ENCODE peak calls at places on chromosomes 1 and 21, in ten cellular contexts. X, O, N, S, K, Q, M, Z, I and Y are unnamed samples.

GRCh38 chr1:230067441-230067870 is 418 bp downstream of the GALNT2 start:
- DNase-seq in X (no peak), O (peak), N (peak), S (peak), K (peak), Q (no peak), M (no peak), Z (no peak), I (peak), Y (peak)

GRCh38 chr1:98203461-98203860 is 282.6 kb upstream of the DPYD start:
- DNase-seq in X (no peak), O (no peak), N (no peak), S (no peak), K (no peak), Q (no peak), M (no peak), Z (no peak), I (no peak), Y (no peak)

GRCh38 chr1:178927003-178927402 is 56.1 kb upstream of the ANGPTL1 start:
- DNase-seq in X (no peak), O (no peak), N (no peak), S (no peak), K (no peak), Q (no peak), M (no peak), Z (no peak), I (no peak), Y (no peak)

GRCh38 chr1:12191242-12192032 is 24.6 kb downstream of the TNFRSF1B start:
- DNase-seq in X (no peak), O (no peak), N (no peak), S (no peak), K (no peak), Q (no peak), M (no peak), Z (no peak), I (no peak), Y (no peak)

GRCh38 chr1:206890125-206890637 is 7.1 kb upstream of the IL24 start:
- DNase-seq in X (no peak), O (peak), N (no peak), S (no peak), K (no peak), Q (peak), M (no peak), Z (no peak), I (no peak), Y (no peak)

GRCh38 chr1:210647406-210648333 is 319.0 kb downstream of the HHAT start:
- DNase-seq in X (peak), O (no peak), N (peak), S (no peak), K (no peak), Q (no peak), M (no peak), Z (peak), I (no peak), Y (no peak)

GRCh38 chr1:15139654-15140350 is 13.7 kb upstream of the TMEM51 start:
- DNase-seq in X (no peak), O (peak), N (no peak), S (peak), K (no peak), Q (peak), M (no peak), Z (peak), I (no peak), Y (no peak)

GRCh38 chr21:45128613-45129226 is 54.3 kb downstream of the ADARB1 start:
- DNase-seq in X (peak), O (peak), N (peak), S (peak), K (peak), Q (peak), M (peak), Z (peak), I (peak), Y (peak)

GRCh38 chr1:53575141-53575947 is 116.1 kb downstream of the DMRTB1 start:
- DNase-seq in X (no peak), O (no peak), N (no peak), S (no peak), K (no peak), Q (no peak), M (no peak), Z (no peak), I (no peak), Y (no peak)

GRCh38 chr1:2828586-2829250 is 27.2 kb upstream of the TTC34 start:
- DNase-seq in X (no peak), O (no peak), N (no peak), S (no peak), K (no peak), Q (no peak), M (no peak), Z (no peak), I (no peak), Y (no peak)

GRCh38 chr1:157233131-157233530 is 94.9 kb upstream of the ETV3 start:
- DNase-seq in X (no peak), O (no peak), N (no peak), S (no peak), K (no peak), Q (no peak), M (no peak), Z (no peak), I (no peak), Y (no peak)

GRCh38 chr1:65178235-65178634 is 30.2 kb downstream of the AK4 start:
- DNase-seq in X (no peak), O (no peak), N (no peak), S (no peak), K (no peak), Q (no peak), M (no peak), Z (no peak), I (no peak), Y (no peak)

GRCh38 chr1:87331319-87332269 is 2.9 kb downstream of the LMO4 start:
- DNase-seq in X (peak), O (peak), N (peak), S (peak), K (peak), Q (peak), M (peak), Z (peak), I (peak), Y (peak)

GRCh38 chr1:46281021-46281420 is 22.4 kb downstream of the LRRC41 start:
- DNase-seq in X (no peak), O (no peak), N (no peak), S (no peak), K (no peak), Q (no peak), M (no peak), Z (no peak), I (no peak), Y (no peak)

GRCh38 chr1:17538428-17539130 is 919 bp upstream of the ARHGEF10L start:
- DNase-seq in X (no peak), O (peak), N (no peak), S (peak), K (no peak), Q (no peak), M (no peak), Z (peak), I (peak), Y (peak)

GRCh38 chr1:46001087-46001785 is 131.2 kb downstream of the PIK3R3 start:
- DNase-seq in X (no peak), O (no peak), N (no peak), S (no peak), K (no peak), Q (peak), M (no peak), Z (no peak), I (no peak), Y (no peak)

GRCh38 chr1:201906336-201906735 is 17.6 kb downstream of the SHISA4 start:
- DNase-seq in X (no peak), O (no peak), N (no peak), S (no peak), K (no peak), Q (no peak), M (no peak), Z (peak), I (no peak), Y (no peak)

GRCh38 chr1:7572654-7573152 is 198.4 kb upstream of the VAMP3 start:
- DNase-seq in X (no peak), O (no peak), N (no peak), S (peak), K (no peak), Q (peak), M (no peak), Z (peak), I (no peak), Y (no peak)

GRCh38 chr1:203526572-203526971 is 32.6 kb downstream of the OPTC start:
- DNase-seq in X (no peak), O (no peak), N (no peak), S (no peak), K (no peak), Q (peak), M (no peak), Z (no peak), I (no peak), Y (no peak)

GRCh38 chr21:42557420-42557819 is 43.8 kb downstream of the SLC37A1 start:
- DNase-seq in X (no peak), O (no peak), N (no peak), S (no peak), K (no peak), Q (no peak), M (no peak), Z (no peak), I (no peak), Y (no peak)

GRCh38 chr1:215830221-215830620 is 263.1 kb downstream of the KCTD3 start:
- DNase-seq in X (no peak), O (no peak), N (no peak), S (no peak), K (no peak), Q (no peak), M (no peak), Z (no peak), I (no peak), Y (no peak)

GRCh38 chr1:204254031-204254661 is 40.4 kb upstream of the GOLT1A start:
- DNase-seq in X (no peak), O (no peak), N (peak), S (no peak), K (no peak), Q (peak), M (no peak), Z (no peak), I (peak), Y (no peak)

GRCh38 chr1:15028117-15028516 is 125.4 kb upstream of the TMEM51 start:
- DNase-seq in X (no peak), O (no peak), N (peak), S (peak), K (no peak), Q (peak), M (no peak), Z (no peak), I (peak), Y (peak)

GRCh38 chr1:60394436-60394835 is 320.9 kb upstream of the C1orf87 start:
- DNase-seq in X (no peak), O (no peak), N (no peak), S (no peak), K (peak), Q (no peak), M (no peak), Z (no peak), I (no peak), Y (no peak)

GRCh38 chr1:58585166-58585565 is 8.1 kb upstream of the TACSTD2 start:
- DNase-seq in X (no peak), O (no peak), N (no peak), S (no peak), K (no peak), Q (peak), M (no peak), Z (no peak), I (no peak), Y (no peak)

GRCh38 chr1:242524571-242525359 is at the start of gene PLD5:
- DNase-seq in X (no peak), O (peak), N (no peak), S (peak), K (peak), Q (no peak), M (peak), Z (peak), I (no peak), Y (peak)

GRCh38 chr1:166470057-166470456 is 303.3 kb upstream of the FAM78B start:
- DNase-seq in X (no peak), O (no peak), N (no peak), S (no peak), K (no peak), Q (no peak), M (no peak), Z (no peak), I (no peak), Y (no peak)

GRCh38 chr1:203564024-203564423 is 62.6 kb upstream of the ATP2B4 start:
- DNase-seq in X (no peak), O (no peak), N (peak), S (no peak), K (no peak), Q (no peak), M (no peak), Z (no peak), I (no peak), Y (no peak)

GRCh38 chr1:161872506-161872905 is 106.4 kb downstream of the ATF6 start:
- DNase-seq in X (no peak), O (no peak), N (no peak), S (no peak), K (no peak), Q (no peak), M (no peak), Z (no peak), I (no peak), Y (no peak)

GRCh38 chr1:210598135-210598652 is 269.5 kb downstream of the HHAT start:
- DNase-seq in X (no peak), O (no peak), N (peak), S (no peak), K (no peak), Q (peak), M (no peak), Z (no peak), I (peak), Y (no peak)

GRCh38 chr1:67019600-67020136 is 34.3 kb downstream of the SLC35D1 start:
- DNase-seq in X (no peak), O (no peak), N (peak), S (peak), K (no peak), Q (peak), M (no peak), Z (peak), I (no peak), Y (peak)

GRCh38 chr1:213075725-213076124 is 24.7 kb downstream of the RPS6KC1 start:
- DNase-seq in X (no peak), O (no peak), N (no peak), S (no peak), K (no peak), Q (no peak), M (no peak), Z (no peak), I (no peak), Y (no peak)

GRCh38 chr1:23344987-23345472 is 946 bp upstream of the HNRNPR start:
- DNase-seq in X (no peak), O (peak), N (peak), S (no peak), K (no peak), Q (no peak), M (no peak), Z (peak), I (no peak), Y (no peak)

GRCh38 chr1:99650773-99651437 is 5.0 kb downstream of the PALMD start:
- DNase-seq in X (no peak), O (no peak), N (no peak), S (no peak), K (no peak), Q (peak), M (no peak), Z (no peak), I (no peak), Y (no peak)